ENCODE peak calls at places on chromosomes 6 and 20, in six cellular contexts. One of them, this sample, is unnamed.

GRCh38 chr6:26249959-26250805 is 114.8 kb upstream of the BTN3A2 start:
- DNase-seq in breast epithelium: peak
- DNase-seq in type B pancreatic cell: no peak
- DNase-seq in AG10803: peak
- DNase-seq in A549: peak
- DNase-seq in fibroblast of the aortic adventitia: peak
- DNase-seq in this sample: no peak

GRCh38 chr6:5157744-5158143 is 72.6 kb downstream of the PPP1R3G start:
- DNase-seq in breast epithelium: no peak
- DNase-seq in type B pancreatic cell: no peak
- DNase-seq in AG10803: no peak
- DNase-seq in A549: no peak
- DNase-seq in fibroblast of the aortic adventitia: no peak
- DNase-seq in this sample: no peak

GRCh38 chr6:147585256-147585655 is 76.8 kb downstream of the SAMD5 start:
- DNase-seq in breast epithelium: no peak
- DNase-seq in type B pancreatic cell: no peak
- DNase-seq in AG10803: no peak
- DNase-seq in A549: no peak
- DNase-seq in fibroblast of the aortic adventitia: no peak
- DNase-seq in this sample: no peak

GRCh38 chr20:41392871-41393704 is 26.5 kb upstream of the EMILIN3 start:
- DNase-seq in breast epithelium: no peak
- DNase-seq in type B pancreatic cell: no peak
- DNase-seq in AG10803: no peak
- DNase-seq in A549: no peak
- DNase-seq in fibroblast of the aortic adventitia: peak
- DNase-seq in this sample: no peak

GRCh38 chr6:14276667-14277404 is 159.3 kb downstream of the CD83 start:
- DNase-seq in breast epithelium: no peak
- DNase-seq in type B pancreatic cell: no peak
- DNase-seq in AG10803: no peak
- DNase-seq in A549: no peak
- DNase-seq in fibroblast of the aortic adventitia: peak
- DNase-seq in this sample: peak

GRCh38 chr20:49245921-49246740 is 26.9 kb downstream of the DDX27 start:
- DNase-seq in breast epithelium: no peak
- DNase-seq in type B pancreatic cell: no peak
- DNase-seq in AG10803: peak
- DNase-seq in A549: peak
- DNase-seq in fibroblast of the aortic adventitia: peak
- DNase-seq in this sample: peak

GRCh38 chr6:161486326-161486725 is 212.5 kb upstream of the AGPAT4 start:
- DNase-seq in breast epithelium: no peak
- DNase-seq in type B pancreatic cell: no peak
- DNase-seq in AG10803: peak
- DNase-seq in A549: peak
- DNase-seq in fibroblast of the aortic adventitia: peak
- DNase-seq in this sample: no peak

GRCh38 chr6:1667012-1667804 is 57.5 kb downstream of the FOXC1 start:
- DNase-seq in breast epithelium: no peak
- DNase-seq in type B pancreatic cell: no peak
- DNase-seq in AG10803: peak
- DNase-seq in A549: no peak
- DNase-seq in fibroblast of the aortic adventitia: no peak
- DNase-seq in this sample: no peak

GRCh38 chr6:33198159-33198852 is 2.2 kb downstream of the RXRB start:
- DNase-seq in breast epithelium: no peak
- DNase-seq in type B pancreatic cell: no peak
- DNase-seq in AG10803: no peak
- DNase-seq in A549: no peak
- DNase-seq in fibroblast of the aortic adventitia: no peak
- DNase-seq in this sample: no peak

GRCh38 chr6:3750324-3751018 is 1.0 kb downstream of the PXDC1 start:
- DNase-seq in breast epithelium: peak
- DNase-seq in type B pancreatic cell: no peak
- DNase-seq in AG10803: peak
- DNase-seq in A549: no peak
- DNase-seq in fibroblast of the aortic adventitia: peak
- DNase-seq in this sample: no peak

GRCh38 chr20:58876437-58876836 is 23.9 kb downstream of the GNAS start:
- DNase-seq in breast epithelium: no peak
- DNase-seq in type B pancreatic cell: no peak
- DNase-seq in AG10803: no peak
- DNase-seq in A549: no peak
- DNase-seq in fibroblast of the aortic adventitia: no peak
- DNase-seq in this sample: no peak

GRCh38 chr6:47752801-47753200 is 29.0 kb upstream of the OPN5 start:
- DNase-seq in breast epithelium: no peak
- DNase-seq in type B pancreatic cell: no peak
- DNase-seq in AG10803: no peak
- DNase-seq in A549: no peak
- DNase-seq in fibroblast of the aortic adventitia: no peak
- DNase-seq in this sample: no peak

GRCh38 chr6:145069966-145070365 is 665.4 kb downstream of the EPM2A start:
- DNase-seq in breast epithelium: no peak
- DNase-seq in type B pancreatic cell: no peak
- DNase-seq in AG10803: no peak
- DNase-seq in A549: no peak
- DNase-seq in fibroblast of the aortic adventitia: no peak
- DNase-seq in this sample: no peak

GRCh38 chr6:139296927-139297326 is 5.1 kb upstream of the TXLNB start:
- DNase-seq in breast epithelium: no peak
- DNase-seq in type B pancreatic cell: no peak
- DNase-seq in AG10803: peak
- DNase-seq in A549: no peak
- DNase-seq in fibroblast of the aortic adventitia: peak
- DNase-seq in this sample: no peak

GRCh38 chr20:38134427-38135281 is 30.4 kb downstream of the TGM2 start:
- DNase-seq in breast epithelium: no peak
- DNase-seq in type B pancreatic cell: no peak
- DNase-seq in AG10803: peak
- DNase-seq in A549: no peak
- DNase-seq in fibroblast of the aortic adventitia: peak
- DNase-seq in this sample: no peak

GRCh38 chr6:45927421-45928234 is 88.0 kb downstream of the CLIC5 start:
- DNase-seq in breast epithelium: no peak
- DNase-seq in type B pancreatic cell: peak
- DNase-seq in AG10803: no peak
- DNase-seq in A549: no peak
- DNase-seq in fibroblast of the aortic adventitia: peak
- DNase-seq in this sample: no peak

GRCh38 chr6:132364249-132364648 is 37.0 kb downstream of the MOXD1 start:
- DNase-seq in breast epithelium: no peak
- DNase-seq in type B pancreatic cell: no peak
- DNase-seq in AG10803: no peak
- DNase-seq in A549: no peak
- DNase-seq in fibroblast of the aortic adventitia: no peak
- DNase-seq in this sample: no peak

GRCh38 chr20:61744691-61745396 is 320.8 kb downstream of the TAF4 start:
- DNase-seq in breast epithelium: no peak
- DNase-seq in type B pancreatic cell: no peak
- DNase-seq in AG10803: peak
- DNase-seq in A549: peak
- DNase-seq in fibroblast of the aortic adventitia: peak
- DNase-seq in this sample: no peak

GRCh38 chr20:21607971-21608735 is 94.3 kb upstream of the NKX2-2 start:
- DNase-seq in breast epithelium: peak
- DNase-seq in type B pancreatic cell: no peak
- DNase-seq in AG10803: no peak
- DNase-seq in A549: no peak
- DNase-seq in fibroblast of the aortic adventitia: no peak
- DNase-seq in this sample: no peak

GRCh38 chr6:22251331-22251730 is 45.5 kb downstream of the PRL start:
- DNase-seq in breast epithelium: no peak
- DNase-seq in type B pancreatic cell: no peak
- DNase-seq in AG10803: peak
- DNase-seq in A549: peak
- DNase-seq in fibroblast of the aortic adventitia: peak
- DNase-seq in this sample: no peak

GRCh38 chr6:15752820-15753219 is 90.0 kb upstream of the DTNBP1 start:
- DNase-seq in breast epithelium: no peak
- DNase-seq in type B pancreatic cell: no peak
- DNase-seq in AG10803: peak
- DNase-seq in A549: peak
- DNase-seq in fibroblast of the aortic adventitia: no peak
- DNase-seq in this sample: no peak

GRCh38 chr6:22737331-22737730 is 168.0 kb downstream of the HDGFL1 start:
- DNase-seq in breast epithelium: no peak
- DNase-seq in type B pancreatic cell: peak
- DNase-seq in AG10803: peak
- DNase-seq in A549: peak
- DNase-seq in fibroblast of the aortic adventitia: peak
- DNase-seq in this sample: no peak

GRCh38 chr6:108714012-108714773 is 134.0 kb upstream of the ARMC2 start:
- DNase-seq in breast epithelium: no peak
- DNase-seq in type B pancreatic cell: no peak
- DNase-seq in AG10803: peak
- DNase-seq in A549: no peak
- DNase-seq in fibroblast of the aortic adventitia: peak
- DNase-seq in this sample: no peak

GRCh38 chr6:16146028-16146427 is 17.1 kb downstream of the MYLIP start:
- DNase-seq in breast epithelium: no peak
- DNase-seq in type B pancreatic cell: no peak
- DNase-seq in AG10803: no peak
- DNase-seq in A549: no peak
- DNase-seq in fibroblast of the aortic adventitia: peak
- DNase-seq in this sample: no peak

GRCh38 chr20:56447227-56447626 is 21.2 kb upstream of the RTF2 start:
- DNase-seq in breast epithelium: no peak
- DNase-seq in type B pancreatic cell: no peak
- DNase-seq in AG10803: no peak
- DNase-seq in A549: no peak
- DNase-seq in fibroblast of the aortic adventitia: no peak
- DNase-seq in this sample: no peak

GRCh38 chr20:17077030-17077429 is 149.8 kb upstream of the PCSK2 start:
- DNase-seq in breast epithelium: no peak
- DNase-seq in type B pancreatic cell: no peak
- DNase-seq in AG10803: no peak
- DNase-seq in A549: no peak
- DNase-seq in fibroblast of the aortic adventitia: no peak
- DNase-seq in this sample: no peak

GRCh38 chr20:760751-761417 is 7.4 kb downstream of the SLC52A3 start:
- DNase-seq in breast epithelium: no peak
- DNase-seq in type B pancreatic cell: no peak
- DNase-seq in AG10803: no peak
- DNase-seq in A549: peak
- DNase-seq in fibroblast of the aortic adventitia: no peak
- DNase-seq in this sample: peak

GRCh38 chr20:23061713-23062561 is 12.5 kb upstream of the THBD start:
- DNase-seq in breast epithelium: no peak
- DNase-seq in type B pancreatic cell: no peak
- DNase-seq in AG10803: peak
- DNase-seq in A549: peak
- DNase-seq in fibroblast of the aortic adventitia: peak
- DNase-seq in this sample: no peak

GRCh38 chr6:11854418-11855165 is 76.0 kb upstream of the ADTRP start:
- DNase-seq in breast epithelium: no peak
- DNase-seq in type B pancreatic cell: no peak
- DNase-seq in AG10803: peak
- DNase-seq in A549: peak
- DNase-seq in fibroblast of the aortic adventitia: peak
- DNase-seq in this sample: peak

GRCh38 chr6:21227486-21227885 is 366.1 kb upstream of the SOX4 start:
- DNase-seq in breast epithelium: no peak
- DNase-seq in type B pancreatic cell: no peak
- DNase-seq in AG10803: no peak
- DNase-seq in A549: no peak
- DNase-seq in fibroblast of the aortic adventitia: no peak
- DNase-seq in this sample: no peak
- TF ChIP-seq CTCF in breast epithelium: no peak
- TF ChIP-seq CTCF in type B pancreatic cell: no peak
- TF ChIP-seq CTCF in AG10803: no peak
- TF ChIP-seq CTCF in A549: no peak
- TF ChIP-seq CTCF in fibroblast of the aortic adventitia: no peak
- TF ChIP-seq CTCF in this sample: no peak

GRCh38 chr6:37650071-37650481 is 47.6 kb downstream of the MDGA1 start:
- DNase-seq in breast epithelium: no peak
- DNase-seq in type B pancreatic cell: no peak
- DNase-seq in AG10803: no peak
- DNase-seq in A549: no peak
- DNase-seq in fibroblast of the aortic adventitia: no peak
- DNase-seq in this sample: peak
- TF ChIP-seq CTCF in breast epithelium: no peak
- TF ChIP-seq CTCF in type B pancreatic cell: peak
- TF ChIP-seq CTCF in AG10803: no peak
- TF ChIP-seq CTCF in A549: no peak
- TF ChIP-seq CTCF in fibroblast of the aortic adventitia: no peak
- TF ChIP-seq CTCF in this sample: no peak

GRCh38 chr6:73630401-73630800 is 23.4 kb downstream of the SLC17A5 start:
- DNase-seq in breast epithelium: no peak
- DNase-seq in type B pancreatic cell: no peak
- DNase-seq in AG10803: no peak
- DNase-seq in A549: no peak
- DNase-seq in fibroblast of the aortic adventitia: no peak
- DNase-seq in this sample: no peak

GRCh38 chr6:73632346-73632745 is 21.4 kb downstream of the SLC17A5 start:
- DNase-seq in breast epithelium: no peak
- DNase-seq in type B pancreatic cell: no peak
- DNase-seq in AG10803: no peak
- DNase-seq in A549: no peak
- DNase-seq in fibroblast of the aortic adventitia: no peak
- DNase-seq in this sample: no peak

GRCh38 chr6:73636048-73636447 is 17.7 kb downstream of the SLC17A5 start:
- DNase-seq in breast epithelium: no peak
- DNase-seq in type B pancreatic cell: no peak
- DNase-seq in AG10803: peak
- DNase-seq in A549: no peak
- DNase-seq in fibroblast of the aortic adventitia: peak
- DNase-seq in this sample: no peak

GRCh38 chr6:73637404-73637803 is 16.4 kb downstream of the SLC17A5 start:
- DNase-seq in breast epithelium: no peak
- DNase-seq in type B pancreatic cell: no peak
- DNase-seq in AG10803: no peak
- DNase-seq in A549: no peak
- DNase-seq in fibroblast of the aortic adventitia: no peak
- DNase-seq in this sample: no peak

DNA sequence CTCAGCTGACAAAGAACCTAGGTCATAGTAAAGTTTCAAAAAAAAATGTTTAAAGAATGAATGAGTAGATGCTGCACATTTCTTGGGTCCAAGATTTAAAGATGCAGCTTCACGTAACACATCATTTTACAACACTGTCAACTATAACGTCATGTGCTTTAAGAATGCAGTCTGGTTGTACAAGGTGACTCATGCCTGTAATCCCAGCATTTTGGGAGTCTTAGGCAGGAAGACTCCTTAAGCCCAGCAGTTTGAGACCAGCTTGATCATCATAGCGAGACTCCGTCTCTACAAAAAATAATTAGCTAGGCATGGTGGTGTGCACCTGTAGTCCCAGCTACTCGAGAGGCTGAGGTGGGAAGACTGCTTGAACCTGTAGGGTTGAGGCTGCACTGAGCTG is 21.9 kb downstream of the SLC17A5 start:
- DNase-seq in breast epithelium: no peak
- DNase-seq in type B pancreatic cell: no peak
- DNase-seq in AG10803: peak
- DNase-seq in A549: no peak
- DNase-seq in fibroblast of the aortic adventitia: no peak
- DNase-seq in this sample: no peak
- TF ChIP-seq CTCF in breast epithelium: no peak
- TF ChIP-seq CTCF in type B pancreatic cell: no peak
- TF ChIP-seq CTCF in AG10803: no peak
- TF ChIP-seq CTCF in A549: no peak
- TF ChIP-seq CTCF in fibroblast of the aortic adventitia: no peak
- TF ChIP-seq CTCF in this sample: no peak

GRCh38 chr6:105500693-105501092 is 97.8 kb upstream of the PREP start:
- DNase-seq in breast epithelium: no peak
- DNase-seq in type B pancreatic cell: no peak
- DNase-seq in AG10803: no peak
- DNase-seq in A549: no peak
- DNase-seq in fibroblast of the aortic adventitia: no peak
- DNase-seq in this sample: no peak
- TF ChIP-seq CTCF in breast epithelium: no peak
- TF ChIP-seq CTCF in type B pancreatic cell: no peak
- TF ChIP-seq CTCF in AG10803: peak
- TF ChIP-seq CTCF in A549: no peak
- TF ChIP-seq CTCF in fibroblast of the aortic adventitia: no peak
- TF ChIP-seq CTCF in this sample: no peak